ENCODE peak calls at places on chromosomes 3 and 15, in six cellular contexts. P is GM23338, D is HepG2, V is neural progenitor cell, Y is HCT116, U is fibroblast of lung. A is an unnamed sample.

GRCh38 chr3:169710619-169711018 is 47.1 kb upstream of the MECOM start:
- DNase-seq in P (no peak), D (no peak), V (no peak), Y (no peak), U (peak), A (no peak)

GRCh38 chr15:101068961-101069734 is 150.0 kb downstream of the LRRK1 start:
- DNase-seq in P (peak), D (peak), V (peak), Y (no peak), U (peak), A (no peak)

GRCh38 chr3:115359507-115359906 is 212.4 kb upstream of the ZBTB20 start:
- DNase-seq in P (no peak), D (no peak), V (no peak), Y (no peak), U (peak), A (peak)

GRCh38 chr3:3648961-3649360 is 150.3 kb upstream of the LRRN1 start:
- DNase-seq in P (no peak), D (no peak), V (no peak), Y (no peak), U (no peak), A (no peak)

GRCh38 chr3:37693791-37694194 is 167.9 kb upstream of the CTDSPL start:
- DNase-seq in P (peak), D (no peak), V (no peak), Y (no peak), U (no peak), A (no peak)

GRCh38 chr15:97955040-97955439 is 5.5 kb upstream of the ARRDC4 start:
- DNase-seq in P (no peak), D (no peak), V (no peak), Y (no peak), U (no peak), A (no peak)

GRCh38 chr15:81516012-81516411 is 142.0 kb upstream of the TMC3 start:
- DNase-seq in P (no peak), D (no peak), V (no peak), Y (no peak), U (no peak), A (no peak)

GRCh38 chr3:47985376-47985775 is 30.8 kb downstream of the MAP4 start:
- DNase-seq in P (no peak), D (no peak), V (no peak), Y (no peak), U (no peak), A (no peak)

GRCh38 chr3:161349529-161350278 is 21.6 kb downstream of the SPTSSB start:
- DNase-seq in P (peak), D (peak), V (no peak), Y (peak), U (peak), A (no peak)

GRCh38 chr15:40108061-40108854 is 421 bp downstream of the BMF start:
- DNase-seq in P (peak), D (no peak), V (peak), Y (no peak), U (peak), A (peak)

GRCh38 chr15:39631357-39631756 is 50.5 kb downstream of the THBS1 start:
- DNase-seq in P (no peak), D (no peak), V (no peak), Y (no peak), U (no peak), A (no peak)

GRCh38 chr15:77659350-77660321 is 26.9 kb upstream of the LINGO1 start:
- DNase-seq in P (peak), D (peak), V (peak), Y (peak), U (peak), A (peak)

GRCh38 chr3:10370429-10370828 is 49.5 kb upstream of the SEC13 start:
- DNase-seq in P (no peak), D (no peak), V (no peak), Y (no peak), U (peak), A (peak)

GRCh38 chr3:156787926-156788663 is 38.1 kb upstream of the LEKR1 start:
- DNase-seq in P (no peak), D (no peak), V (no peak), Y (peak), U (peak), A (no peak)

GRCh38 chr3:22937536-22937935 is 265.6 kb upstream of the UBE2E2 start:
- DNase-seq in P (no peak), D (no peak), V (no peak), Y (no peak), U (peak), A (no peak)

GRCh38 chr3:132730891-132731580 is 8.8 kb upstream of the NPHP3 start:
- DNase-seq in P (peak), D (peak), V (peak), Y (no peak), U (peak), A (peak)

GRCh38 chr3:112794622-112795172 is 52.0 kb downstream of the CD200R1L start:
- DNase-seq in P (no peak), D (no peak), V (no peak), Y (no peak), U (no peak), A (no peak)

GRCh38 chr3:151085889-151086483 is 522 bp downstream of the MED12L start:
- DNase-seq in P (peak), D (no peak), V (peak), Y (no peak), U (no peak), A (peak)

GRCh38 chr3:49399467-49399866 is 12.3 kb downstream of the RHOA start:
- DNase-seq in P (no peak), D (no peak), V (no peak), Y (no peak), U (no peak), A (no peak)

GRCh38 chr3:154568064-154568463 is 138.1 kb upstream of the GPR149 start:
- DNase-seq in P (no peak), D (no peak), V (no peak), Y (no peak), U (no peak), A (no peak)

GRCh38 chr3:108088697-108089096 is 2.1 kb downstream of the CD47 start:
- DNase-seq in P (no peak), D (no peak), V (no peak), Y (no peak), U (peak), A (peak)

GRCh38 chr15:88465633-88466219 is 1.5 kb downstream of the MRPL46 start:
- DNase-seq in P (no peak), D (peak), V (no peak), Y (no peak), U (peak), A (no peak)

GRCh38 chr3:58353722-58354553 is 21.2 kb downstream of the PXK start:
- DNase-seq in P (peak), D (no peak), V (no peak), Y (no peak), U (no peak), A (no peak)

GRCh38 chr3:57512174-57512573 is 32.0 kb downstream of the DNAH12 start:
- DNase-seq in P (no peak), D (no peak), V (no peak), Y (no peak), U (peak), A (no peak)

GRCh38 chr15:31235298-31236183 is 91.1 kb upstream of the KLF13 start:
- DNase-seq in P (no peak), D (no peak), V (no peak), Y (no peak), U (peak), A (no peak)

GRCh38 chr3:74631341-74631740 is 16.9 kb upstream of the CNTN3 start:
- DNase-seq in P (no peak), D (no peak), V (no peak), Y (no peak), U (no peak), A (no peak)

GRCh38 chr3:195066441-195066841 is 204.5 kb downstream of the XXYLT1 start:
- DNase-seq in P (no peak), D (no peak), V (no peak), Y (no peak), U (no peak), A (no peak)

GRCh38 chr15:89278307-89278706 is 34.5 kb downstream of the FANCI start:
- DNase-seq in P (no peak), D (no peak), V (no peak), Y (no peak), U (peak), A (no peak)

GRCh38 chr15:78453447-78453846 is 15.4 kb downstream of the IREB2 start:
- DNase-seq in P (no peak), D (no peak), V (no peak), Y (no peak), U (no peak), A (no peak)

GRCh38 chr3:168618827-168619226 is 523.1 kb upstream of the GOLIM4 start:
- DNase-seq in P (peak), D (no peak), V (no peak), Y (no peak), U (no peak), A (no peak)

GRCh38 chr3:117868766-117869165 is 1159.2 kb downstream of the TUSC7 start:
- DNase-seq in P (no peak), D (no peak), V (no peak), Y (no peak), U (peak), A (no peak)
- H3K4me2 ChIP-seq in P (no peak), D (no peak), V (no peak), Y (no peak), U (no peak), A (no peak)

GRCh38 chr15:94692697-94693096 is 461.3 kb downstream of the MCTP2 start:
- DNase-seq in P (no peak), D (no peak), V (no peak), Y (no peak), U (no peak), A (no peak)

DNA sequence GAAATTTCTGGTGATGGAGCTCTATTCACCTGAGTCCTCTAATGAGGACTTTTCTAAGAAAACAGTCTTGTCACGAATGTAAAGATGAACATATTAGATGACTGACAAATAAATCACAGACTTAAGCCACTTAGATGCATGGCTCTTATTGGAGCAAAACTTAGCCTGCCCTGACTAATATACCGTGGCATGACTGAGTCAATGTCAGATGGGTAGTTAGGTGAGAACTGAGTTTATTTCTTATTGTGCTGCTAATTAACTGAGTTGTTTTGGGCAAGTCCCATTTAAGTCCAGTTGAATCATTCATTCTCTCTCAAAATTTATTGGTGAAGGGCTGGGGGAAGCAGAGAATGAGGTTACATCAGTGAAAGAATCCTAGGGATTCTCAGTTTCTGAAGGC is 459.8 kb downstream of the MCTP2 start:
- DNase-seq in P (no peak), D (no peak), V (no peak), Y (no peak), U (no peak), A (no peak)
- TF ChIP-seq CTCF in P (no peak), D (no peak), V (no peak), Y (no peak), U (no peak), A (no peak)

GRCh38 chr3:45910892-45911291 is 24.5 kb downstream of the CCR9 start:
- DNase-seq in P (no peak), D (no peak), V (no peak), Y (no peak), U (no peak), A (no peak)

GRCh38 chr3:45907769-45908705 is 21.7 kb downstream of the CCR9 start:
- DNase-seq in P (no peak), D (no peak), V (no peak), Y (no peak), U (peak), A (no peak)

GRCh38 chr3:45908761-45909160 is 22.4 kb downstream of the CCR9 start:
- DNase-seq in P (no peak), D (no peak), V (no peak), Y (no peak), U (no peak), A (no peak)

GRCh38 chr3:45911496-45912226 is 25.3 kb downstream of the CCR9 start:
- DNase-seq in P (no peak), D (no peak), V (no peak), Y (no peak), U (no peak), A (no peak)

DNA sequence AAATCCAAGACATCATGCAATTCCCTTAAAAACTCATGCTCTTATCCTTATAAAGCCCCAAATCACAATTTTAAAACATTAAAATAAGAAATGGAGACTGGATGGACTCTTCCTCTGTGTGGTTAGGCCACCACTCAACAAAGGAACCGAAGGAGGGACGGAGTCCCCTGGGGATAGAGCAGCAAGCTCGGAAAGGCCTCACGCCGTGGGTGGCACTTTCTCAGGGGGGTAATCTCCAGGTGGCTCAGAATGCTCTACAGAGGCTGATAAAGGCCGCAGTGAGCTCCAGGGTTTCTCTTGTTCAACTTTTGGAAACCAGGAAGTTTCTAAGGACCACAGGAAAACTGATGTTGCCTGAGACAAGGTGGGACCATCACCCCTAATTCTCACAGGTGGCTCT is 23.2 kb downstream of the CCR9 start:
- DNase-seq in P (no peak), D (no peak), V (no peak), Y (no peak), U (no peak), A (no peak)
- H3K4me2 ChIP-seq in P (no peak), D (no peak), V (no peak), Y (no peak), U (no peak), A (no peak)

GRCh38 chr3:46370784-46371183 is at the start of gene CCR5:
- DNase-seq in P (no peak), D (no peak), V (no peak), Y (no peak), U (no peak), A (peak)

GRCh38 chr3:46371802-46372340 is 1.1 kb downstream of the CCR5 start:
- DNase-seq in P (no peak), D (no peak), V (no peak), Y (no peak), U (no peak), A (no peak)

GRCh38 chr3:46374755-46375154 is 4.0 kb downstream of the CCR5 start:
- DNase-seq in P (no peak), D (no peak), V (no peak), Y (no peak), U (no peak), A (no peak)

GRCh38 chr3:46375214-46375613 is 4.5 kb downstream of the CCR5 start:
- DNase-seq in P (no peak), D (no peak), V (no peak), Y (no peak), U (no peak), A (no peak)

DNA sequence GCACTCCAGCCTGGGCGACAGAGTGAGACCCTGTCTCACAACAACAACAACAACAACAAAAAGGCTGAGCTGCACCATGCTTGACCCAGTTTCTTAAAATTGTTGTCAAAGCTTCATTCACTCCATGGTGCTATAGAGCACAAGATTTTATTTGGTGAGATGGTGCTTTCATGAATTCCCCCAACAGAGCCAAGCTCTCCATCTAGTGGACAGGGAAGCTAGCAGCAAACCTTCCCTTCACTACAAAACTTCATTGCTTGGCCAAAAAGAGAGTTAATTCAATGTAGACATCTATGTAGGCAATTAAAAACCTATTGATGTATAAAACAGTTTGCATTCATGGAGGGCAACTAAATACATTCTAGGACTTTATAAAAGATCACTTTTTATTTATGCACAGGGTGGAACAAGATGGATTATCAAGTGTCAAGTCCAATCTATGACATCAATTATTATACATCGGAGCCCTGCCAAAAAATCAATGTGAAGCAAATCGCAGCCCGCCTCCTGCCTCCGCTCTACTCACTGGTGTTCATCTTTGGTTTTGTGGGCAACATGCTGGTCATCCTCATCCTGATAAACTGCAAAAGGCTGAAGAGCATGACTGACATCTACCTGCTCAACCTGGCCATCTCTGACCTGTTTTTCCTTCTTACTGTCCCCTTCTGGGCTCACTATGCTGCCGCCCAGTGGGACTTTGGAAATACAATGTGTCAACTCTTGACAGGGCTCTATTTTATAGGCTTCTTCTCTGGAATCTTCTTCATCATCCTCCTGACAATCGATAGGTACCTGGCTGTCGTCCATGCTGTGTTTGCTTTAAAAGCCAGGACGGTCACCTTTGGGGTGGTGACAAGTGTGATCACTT is 2.0 kb downstream of the CCR5 start:
- DNase-seq in P (peak), D (no peak), V (peak), Y (no peak), U (peak), A (peak)
- TF ChIP-seq CTCF in P (peak), D (peak), V (peak), Y (peak), U (peak), A (peak)

GRCh38 chr15:51244366-51244977 is 93.9 kb downstream of the CYP19A1 start:
- DNase-seq in P (no peak), D (no peak), V (no peak), Y (no peak), U (peak), A (peak)
- H3K4me2 ChIP-seq in P (no peak), D (no peak), V (no peak), Y (peak), U (no peak), A (peak)

GRCh38 chr3:123724306-123724705 is 139.5 kb upstream of the HACD2 start:
- DNase-seq in P (peak), D (no peak), V (peak), Y (peak), U (peak), A (no peak)
- TF ChIP-seq CTCF in P (peak), D (no peak), V (peak), Y (peak), U (peak), A (no peak)

GRCh38 chr15:86044981-86045380 is 34.7 kb upstream of the AGBL1 start:
- DNase-seq in P (peak), D (no peak), V (peak), Y (no peak), U (no peak), A (peak)
- H3K4me2 ChIP-seq in P (no peak), D (no peak), V (no peak), Y (no peak), U (no peak), A (peak)

DNA sequence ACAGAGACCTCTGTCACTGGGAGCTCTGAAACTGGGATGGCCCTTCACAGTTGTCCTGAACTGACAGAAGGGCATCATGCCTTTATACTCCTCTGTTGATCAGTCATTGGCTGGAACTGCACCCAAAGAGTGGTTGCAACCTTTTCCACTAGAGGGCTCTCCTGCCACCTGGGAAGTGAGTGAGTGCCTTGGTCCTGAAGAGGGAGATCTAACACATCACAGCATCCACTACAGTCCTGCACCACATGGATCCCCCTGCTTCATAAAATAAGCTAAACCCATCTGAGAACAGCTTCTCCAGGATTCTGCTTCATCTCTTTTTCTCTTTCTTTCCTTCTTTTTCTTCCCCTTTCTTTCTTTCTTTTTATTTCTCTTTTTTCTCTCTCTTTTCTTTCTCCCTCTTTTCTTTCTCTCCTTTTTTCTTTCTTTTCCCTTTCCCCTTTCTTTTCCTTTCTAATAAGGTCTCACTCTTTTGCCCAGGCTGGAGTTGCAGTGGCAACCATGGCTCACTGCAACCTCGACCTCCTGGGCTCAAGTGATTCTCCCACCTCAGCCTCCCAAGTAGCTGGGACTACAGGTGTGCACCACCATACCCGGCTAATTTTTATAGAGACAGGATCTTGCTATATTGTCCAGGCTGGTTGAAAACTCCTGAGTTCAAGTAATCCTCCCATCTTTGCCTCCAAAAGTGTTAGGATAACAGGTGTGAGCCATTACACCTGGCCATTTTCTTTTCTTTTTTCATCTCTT is 42.8 kb upstream of the RAF1 start:
- DNase-seq in P (peak), D (peak), V (peak), Y (peak), U (peak), A (peak)
- TF ChIP-seq CTCF in P (peak), D (peak), V (peak), Y (peak), U (peak), A (peak)

DNA sequence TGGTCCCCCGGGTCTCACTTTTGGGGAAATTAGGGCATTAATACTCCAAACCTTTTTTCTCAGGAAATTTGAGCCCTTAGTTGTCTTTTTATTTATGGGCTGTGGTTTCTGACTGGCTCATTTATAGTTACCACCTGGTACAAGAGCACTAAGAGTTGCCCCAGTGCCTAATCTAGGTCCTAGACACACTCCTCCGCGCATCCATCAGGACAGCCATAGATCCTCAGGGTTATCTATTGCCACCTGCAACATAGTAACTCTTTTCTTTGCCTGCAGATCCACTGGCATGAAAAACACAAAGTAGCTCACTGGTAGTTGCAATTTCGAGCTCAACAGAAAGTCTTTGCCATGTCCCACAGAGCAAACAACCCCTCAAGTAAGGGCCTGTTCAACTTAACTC is 576.4 kb upstream of the ROBO2 start:
- DNase-seq in P (no peak), D (no peak), V (no peak), Y (no peak), U (no peak), A (no peak)
- H3K4me2 ChIP-seq in P (no peak), D (no peak), V (no peak), Y (no peak), U (no peak), A (no peak)

A was measured in MM.1S.